ENCODE peak calls at places on chromosome 5, in five cellular contexts. P is mesenchymal stem cell; R is tibial artery; C is sigmoid colon; U is CD4-positive, CD25-positive, alpha-beta regulatory T cell. X is an unnamed sample.

GRCh38 chr5:13316191-13316590 is 628.3 kb downstream of the DNAH5 start:
- DNase-seq in P (no peak), R (no peak), C (no peak), U (no peak), X (no peak)

GRCh38 chr5:60883229-60883628 is 39.2 kb upstream of the ELOVL7 start:
- DNase-seq in C (no peak), R (no peak), P (peak), U (peak), X (no peak)

GRCh38 chr5:179869101-179869500 is 10.5 kb upstream of the MRNIP start:
- DNase-seq in P (no peak), U (no peak), C (peak), R (no peak), X (no peak)

GRCh38 chr5:18281947-18282557 is 647.8 kb downstream of the TAF11L14 start:
- DNase-seq in P (peak), R (no peak), C (no peak), U (no peak), X (peak)

GRCh38 chr5:36788365-36788764 is 88.2 kb upstream of the NIPBL start:
- DNase-seq in U (no peak), P (no peak), R (no peak), C (no peak), X (no peak)

GRCh38 chr5:93600409-93601052 is 17.5 kb downstream of the NR2F1 start:
- DNase-seq in R (no peak), P (peak), U (no peak), C (no peak), X (no peak)

GRCh38 chr5:50967388-50968039 is 301.1 kb downstream of the PARP8 start:
- DNase-seq in C (no peak), R (no peak), U (no peak), P (peak), X (no peak)

GRCh38 chr5:82416506-82416905 is 138.4 kb upstream of the RPS23 start:
- DNase-seq in P (no peak), U (no peak), C (no peak), R (no peak), X (no peak)

GRCh38 chr5:118468085-118468484 is 520.3 kb downstream of the DTWD2 start:
- DNase-seq in U (no peak), R (no peak), C (no peak), P (no peak), X (no peak)

GRCh38 chr5:177471610-177472356 is 1.7 kb downstream of the DBN1 start:
- DNase-seq in R (peak), U (no peak), P (no peak), C (peak), X (no peak)

DNA sequence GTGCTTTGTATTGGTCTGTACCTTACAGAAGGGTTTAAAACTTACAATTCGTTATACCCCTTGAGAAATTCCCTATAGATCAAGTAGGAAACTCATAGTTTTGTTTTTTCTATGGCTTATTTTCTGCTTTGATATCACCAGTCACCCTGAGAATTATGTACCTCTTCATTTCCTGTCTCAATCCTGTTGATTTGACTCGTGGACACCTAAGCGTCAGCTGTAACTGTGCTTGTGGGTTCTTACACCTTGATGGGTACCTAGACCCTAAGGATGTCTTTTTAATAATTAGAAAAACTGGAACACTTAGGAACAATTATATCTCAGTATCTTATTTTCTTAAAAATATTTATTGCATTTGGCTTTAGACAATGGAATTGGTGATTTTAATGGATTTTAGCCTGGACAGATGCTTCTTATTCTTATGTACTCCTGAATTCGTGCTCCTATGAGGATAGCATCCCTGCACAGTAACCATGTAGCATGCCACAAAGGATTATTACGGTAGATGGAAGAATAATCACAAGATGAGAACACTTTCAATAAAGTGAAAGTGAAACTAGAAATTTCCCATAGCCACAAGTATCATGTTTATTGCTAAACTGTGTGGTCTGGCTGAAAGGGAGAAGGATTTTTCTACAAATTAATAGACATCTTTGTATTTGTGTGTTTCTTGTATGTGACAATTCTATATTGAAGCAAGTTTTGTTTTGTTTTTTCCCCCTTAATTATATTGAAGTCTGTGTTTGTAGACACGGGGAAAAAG is 1920.3 kb upstream of the WWC1 start:
- DNase-seq in R (no peak), U (no peak), C (no peak), P (peak), X (no peak)
- H3K4me3 ChIP-seq in R (peak), U (no peak), C (peak), P (peak), X (peak)

GRCh38 chr5:143004361-143004802 is 234.2 kb downstream of the ARHGAP26 start:
- DNase-seq in C (no peak), R (no peak), U (no peak), P (no peak), X (no peak)

GRCh38 chr5:142998316-142998862 is 228.2 kb downstream of the ARHGAP26 start:
- DNase-seq in R (no peak), C (no peak), U (no peak), P (no peak), X (no peak)

GRCh38 chr5:143003328-143003636 is 233.1 kb downstream of the ARHGAP26 start:
- DNase-seq in P (no peak), U (no peak), R (no peak), C (no peak), X (no peak)

GRCh38 chr5:143002459-143003327 is 232.5 kb downstream of the ARHGAP26 start:
- DNase-seq in U (peak), R (peak), P (peak), C (no peak), X (peak)

DNA sequence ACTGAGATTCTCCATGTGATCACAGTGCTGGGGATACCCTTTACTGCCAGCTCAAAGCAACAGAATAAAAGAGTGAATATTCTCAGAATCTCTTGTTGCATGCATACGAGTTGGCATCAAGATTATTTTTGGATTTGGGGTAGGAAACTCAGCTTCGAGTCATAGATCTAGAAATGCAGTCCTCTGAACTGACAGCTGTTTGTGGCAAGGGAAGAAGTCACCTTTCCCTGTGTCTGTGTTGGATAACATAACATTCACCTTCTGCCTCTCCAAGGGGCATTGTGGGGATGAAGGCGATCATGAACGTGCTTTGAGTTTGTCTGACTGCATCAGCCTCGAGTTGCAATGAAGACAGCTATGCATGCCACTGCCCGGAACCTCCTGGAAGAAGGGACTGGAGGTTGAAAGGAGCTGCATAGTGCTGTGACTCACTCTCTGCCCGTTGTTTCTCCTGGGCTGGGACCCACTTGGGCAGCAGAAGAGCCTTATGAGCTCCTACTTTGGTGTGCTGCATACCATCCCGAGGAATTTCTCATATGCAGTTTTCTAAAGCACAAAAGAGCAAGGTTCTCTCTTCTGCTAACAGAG is 231.7 kb downstream of the ARHGAP26 start:
- DNase-seq in P (peak), R (no peak), C (no peak), U (no peak), X (no peak)
- H3K4me3 ChIP-seq in P (no peak), R (no peak), C (no peak), U (peak), X (peak)

GRCh38 chr5:148830220-148830619 is 3.8 kb downstream of the ADRB2 start:
- DNase-seq in R (no peak), P (no peak), U (no peak), C (no peak), X (no peak)

GRCh38 chr5:148829248-148829594 is 2.8 kb downstream of the ADRB2 start:
- DNase-seq in U (no peak), P (no peak), C (no peak), R (no peak), X (no peak)

GRCh38 chr5:148827723-148828122 is 1.3 kb downstream of the ADRB2 start:
- DNase-seq in C (no peak), P (no peak), U (no peak), R (no peak), X (no peak)

GRCh38 chr5:148829734-148830133 is 3.3 kb downstream of the ADRB2 start:
- DNase-seq in C (no peak), P (no peak), R (no peak), U (no peak), X (no peak)

GRCh38 chr5:148828461-148829247 is 2.2 kb downstream of the ADRB2 start:
- DNase-seq in P (no peak), R (no peak), C (no peak), U (no peak), X (no peak)
- H3K4me3 ChIP-seq in P (peak), R (peak), C (peak), U (no peak), X (no peak)

DNA sequence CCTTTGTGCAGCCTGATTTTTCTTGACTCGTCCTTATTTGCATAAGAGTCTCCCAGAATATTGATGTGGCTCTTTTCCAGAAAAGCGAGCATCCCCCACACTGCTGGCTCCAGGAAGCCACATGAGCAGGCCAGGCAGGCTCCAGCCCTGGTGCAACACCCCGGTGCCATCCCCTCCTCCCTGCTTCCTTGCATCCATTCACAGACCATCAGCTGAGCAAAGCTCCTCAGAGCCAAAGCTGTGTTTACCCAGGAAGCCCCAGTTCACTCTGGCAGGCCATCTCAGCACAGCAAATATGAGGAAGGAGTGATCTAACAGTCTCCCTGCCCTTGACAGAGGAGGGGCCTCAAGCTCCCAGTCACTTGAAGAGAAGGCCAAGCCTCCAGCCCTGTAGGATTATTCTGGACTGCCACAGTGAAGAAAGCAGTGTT is 34.4 kb downstream of the INSYN2B start:
- DNase-seq in C (peak), R (peak), U (no peak), P (peak), X (no peak)
- H3K4me3 ChIP-seq in C (no peak), R (no peak), U (no peak), P (peak), X (no peak)

GRCh38 chr5:100780376-100780870 is 122.7 kb downstream of the ST8SIA4 start:
- DNase-seq in C (no peak), R (no peak), U (peak), P (no peak), X (no peak)
- H3K4me3 ChIP-seq in C (no peak), R (no peak), U (peak), P (no peak), X (no peak)

GRCh38 chr5:40410939-40411635 is 268.6 kb upstream of the PTGER4 start:
- DNase-seq in U (no peak), P (peak), C (no peak), R (peak), X (no peak)
- H3K4me3 ChIP-seq in U (peak), P (no peak), C (no peak), R (no peak), X (peak)

GRCh38 chr5:39422036-39422606 is 2.7 kb downstream of the DAB2 start:
- DNase-seq in R (no peak), P (no peak), U (no peak), C (no peak), X (no peak)

GRCh38 chr5:39424751-39425524 is at the start of gene DAB2:
- DNase-seq in U (peak), R (peak), C (peak), P (peak), X (no peak)

GRCh38 chr5:39420482-39421145 is 4.2 kb downstream of the DAB2 start:
- DNase-seq in C (peak), U (no peak), P (peak), R (peak), X (no peak)

GRCh38 chr5:39422886-39423285 is 1.9 kb downstream of the DAB2 start:
- DNase-seq in P (no peak), C (no peak), R (no peak), U (no peak), X (no peak)

DNA sequence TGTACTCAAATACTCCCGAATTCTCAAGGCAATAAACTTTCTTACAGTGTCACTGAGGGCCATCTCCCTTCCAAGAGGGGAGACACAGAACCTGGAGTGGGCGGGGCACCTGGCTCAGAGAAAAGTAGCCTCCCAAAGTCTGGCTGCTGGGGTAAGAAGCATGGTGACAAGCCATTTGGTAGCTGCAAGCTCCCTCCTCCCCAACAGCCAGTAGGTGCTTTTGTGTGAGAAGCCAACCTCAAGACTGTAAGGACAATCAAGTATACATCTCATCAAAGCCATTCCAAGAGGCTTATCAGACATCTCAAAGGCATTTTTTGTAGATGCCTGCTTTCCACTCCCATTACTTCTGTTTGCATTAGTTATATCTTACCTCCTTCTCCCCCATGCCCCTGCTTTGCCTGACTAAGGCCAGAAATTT is 1.4 kb downstream of the DAB2 start:
- DNase-seq in P (no peak), R (peak), C (no peak), U (no peak), X (no peak)
- H3K4me3 ChIP-seq in P (peak), R (peak), C (peak), U (no peak), X (peak)

X was measured in SK-N-MC.